ENCODE peak calls at places on chromosome 7, in eight cellular contexts. T is GM12892, J is tibial nerve, G is vagina, M is erythroblast, B is adrenal gland, E is lower leg skin, C is stomach. N is an unnamed sample.

GRCh38 chr7:111958889-111959288 is 247.3 kb downstream of the DOCK4 start:
- DNase-seq in T (no peak), J (no peak), G (no peak), M (no peak), B (no peak), E (no peak), C (no peak), N (no peak)

GRCh38 chr7:101586971-101587370 is 42.1 kb downstream of the MYL10 start:
- DNase-seq in T (no peak), J (no peak), G (no peak), M (no peak), B (peak), E (no peak), C (no peak), N (peak)

GRCh38 chr7:10412426-10413019 is 561.1 kb upstream of the PHF14 start:
- DNase-seq in T (no peak), J (no peak), G (no peak), M (peak), B (peak), E (no peak), C (no peak), N (no peak)

GRCh38 chr7:47817922-47818321 is 130.3 kb downstream of the PKD1L1 start:
- DNase-seq in T (no peak), J (no peak), G (no peak), M (no peak), B (peak), E (peak), C (no peak), N (no peak)

GRCh38 chr7:84092207-84092606 is 102.4 kb downstream of the SEMA3A start:
- DNase-seq in T (no peak), J (no peak), G (no peak), M (no peak), B (no peak), E (no peak), C (no peak), N (no peak)

GRCh38 chr7:99469381-99470065 is 3.2 kb upstream of the ZNF789 start:
- DNase-seq in T (no peak), J (no peak), G (no peak), M (no peak), B (no peak), E (no peak), C (no peak), N (no peak)

GRCh38 chr7:786472-787255 is 45.6 kb upstream of the SUN1 start:
- DNase-seq in T (peak), J (peak), G (no peak), M (peak), B (peak), E (peak), C (peak), N (no peak)

GRCh38 chr7:137820677-137821420 is 25.9 kb downstream of the DGKI start:
- DNase-seq in T (peak), J (peak), G (no peak), M (no peak), B (peak), E (peak), C (no peak), N (peak)

GRCh38 chr7:132214452-132214851 is 361.8 kb downstream of the PLXNA4 start:
- DNase-seq in T (no peak), J (no peak), G (no peak), M (no peak), B (no peak), E (no peak), C (no peak), N (no peak)

GRCh38 chr7:66452165-66452564 is 176.5 kb upstream of the KCTD7 start:
- DNase-seq in T (no peak), J (no peak), G (no peak), M (no peak), B (no peak), E (no peak), C (no peak), N (no peak)

GRCh38 chr7:99789441-99790070 is 5.6 kb upstream of the CYP3A4 start:
- DNase-seq in T (no peak), J (no peak), G (no peak), M (no peak), B (no peak), E (no peak), C (no peak), N (no peak)

GRCh38 chr7:31735991-31736982 is 49.3 kb downstream of the PPP1R17 start:
- DNase-seq in T (no peak), J (peak), G (no peak), M (peak), B (peak), E (no peak), C (peak), N (no peak)

GRCh38 chr7:112267944-112268691 is 61.6 kb downstream of the ZNF277 start:
- DNase-seq in T (no peak), J (no peak), G (no peak), M (no peak), B (no peak), E (no peak), C (no peak), N (no peak)

GRCh38 chr7:72234086-72234485 is 178.1 kb downstream of the CALN1 start:
- DNase-seq in T (no peak), J (no peak), G (no peak), M (no peak), B (peak), E (no peak), C (no peak), N (no peak)

DNA sequence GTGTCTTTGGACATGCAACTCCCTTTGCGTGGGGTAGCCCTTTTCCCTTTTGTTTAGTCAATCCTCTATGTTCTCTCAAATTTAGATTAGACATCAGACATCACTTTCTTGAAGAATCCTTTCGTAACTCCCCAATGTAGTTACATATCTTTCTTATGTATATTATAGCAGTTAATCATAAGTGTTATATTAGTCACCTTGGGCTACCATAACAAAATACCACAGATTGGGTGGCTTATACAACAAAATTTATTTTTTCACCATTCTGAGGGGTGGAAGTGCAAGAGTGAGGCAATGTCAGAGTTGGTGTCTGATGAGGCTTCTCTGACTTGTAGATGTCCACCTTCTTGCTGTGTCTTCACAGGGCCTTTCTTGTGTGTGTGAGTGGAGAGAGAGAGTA is 105.7 kb downstream of the PHTF2 start:
- DNase-seq in T (no peak), J (no peak), G (no peak), M (no peak), B (no peak), E (no peak), C (no peak), N (no peak)
- TF ChIP-seq POLR2A in T (no peak), J (no peak), G (no peak), M (no peak), B (no peak), E (no peak), C (no peak), N (no peak)

GRCh38 chr7:135391514-135391913 is 118.4 kb downstream of the CNOT4 start:
- DNase-seq in T (no peak), J (no peak), G (no peak), M (no peak), B (no peak), E (no peak), C (no peak), N (no peak)
- TF ChIP-seq POLR2A in T (no peak), J (no peak), G (no peak), M (no peak), B (no peak), E (no peak), C (no peak), N (no peak)

GRCh38 chr7:27677912-27678612 is 15.4 kb upstream of the HIBADH start:
- DNase-seq in T (no peak), J (no peak), G (no peak), M (peak), B (no peak), E (no peak), C (no peak), N (no peak)
- TF ChIP-seq POLR2A in T (no peak), J (no peak), G (no peak), M (no peak), B (no peak), E (no peak), C (no peak), N (no peak)

GRCh38 chr7:23181684-23182553 is at the start of gene NUP42:
- DNase-seq in T (peak), J (peak), G (peak), M (peak), B (peak), E (peak), C (peak), N (peak)
- TF ChIP-seq POLR2A in T (peak), J (peak), G (no peak), M (peak), B (peak), E (no peak), C (no peak), N (peak)

DNA sequence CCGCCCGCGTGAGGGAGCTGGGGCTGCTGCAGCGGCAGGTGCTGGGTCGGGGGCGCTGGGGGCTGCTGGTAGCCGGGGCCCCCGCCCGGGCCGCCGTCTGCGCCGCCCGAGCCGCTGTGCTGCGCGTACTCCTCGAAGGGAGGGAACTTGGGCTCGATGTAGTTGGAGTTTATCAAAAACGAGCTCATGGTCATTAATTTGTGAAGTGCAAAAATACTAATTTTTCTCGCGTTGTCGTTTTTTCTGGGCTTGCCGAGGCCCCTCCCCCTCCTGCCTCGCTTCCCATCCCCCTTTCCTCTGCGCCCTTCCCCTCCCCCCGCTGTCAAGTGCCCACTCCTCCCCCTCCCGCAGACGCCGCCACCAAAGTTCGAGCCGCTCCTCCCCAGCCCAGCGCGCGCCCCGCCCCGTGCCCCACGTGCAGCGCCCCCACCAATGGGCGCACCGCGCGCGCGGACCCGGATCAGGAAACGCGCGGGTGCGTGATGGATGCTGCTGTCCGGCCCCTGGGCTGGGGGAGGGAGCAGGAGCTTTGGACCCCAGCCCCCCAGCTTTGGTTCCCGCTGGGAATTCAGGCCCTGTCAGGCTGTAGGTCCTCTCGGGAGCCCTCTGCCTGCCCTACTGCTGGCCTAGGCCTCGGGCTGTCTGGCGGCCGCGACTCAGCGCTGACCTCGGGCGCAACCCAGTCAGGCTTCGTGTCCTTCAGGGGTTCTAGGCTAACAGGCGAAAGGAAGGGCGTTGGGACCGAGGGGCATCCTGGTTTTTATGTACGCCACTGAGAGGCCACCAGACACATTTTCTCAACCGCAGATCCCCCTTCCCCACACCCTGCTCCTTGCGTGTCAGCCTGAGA is at the start of gene HOXA4:
- DNase-seq in T (no peak), J (peak), G (no peak), M (peak), B (peak), E (peak), C (peak), N (peak)
- TF ChIP-seq POLR2A in T (no peak), J (no peak), G (peak), M (peak), B (peak), E (peak), C (no peak), N (peak)

GRCh38 chr7:149871576-149871975 is 2.2 kb upstream of the ATP6V0E2 start:
- DNase-seq in T (no peak), J (no peak), G (no peak), M (no peak), B (no peak), E (peak), C (no peak), N (no peak)

GRCh38 chr7:149873968-149874643 is at the start of gene ATP6V0E2:
- DNase-seq in T (no peak), J (no peak), G (no peak), M (no peak), B (peak), E (no peak), C (no peak), N (peak)

GRCh38 chr7:149872419-149873073 is 1.2 kb upstream of the ATP6V0E2 start:
- DNase-seq in T (peak), J (peak), G (peak), M (peak), B (peak), E (peak), C (peak), N (peak)

GRCh38 chr7:149874644-149875028 is 867 bp downstream of the ATP6V0E2 start:
- DNase-seq in T (no peak), J (no peak), G (peak), M (no peak), B (peak), E (no peak), C (peak), N (peak)

GRCh38 chr7:149873074-149873967 is 448 bp upstream of the ATP6V0E2 start:
- DNase-seq in T (peak), J (peak), G (peak), M (peak), B (peak), E (peak), C (peak), N (peak)
- TF ChIP-seq POLR2A in T (no peak), J (peak), G (peak), M (peak), B (peak), E (no peak), C (no peak), N (no peak)

DNA sequence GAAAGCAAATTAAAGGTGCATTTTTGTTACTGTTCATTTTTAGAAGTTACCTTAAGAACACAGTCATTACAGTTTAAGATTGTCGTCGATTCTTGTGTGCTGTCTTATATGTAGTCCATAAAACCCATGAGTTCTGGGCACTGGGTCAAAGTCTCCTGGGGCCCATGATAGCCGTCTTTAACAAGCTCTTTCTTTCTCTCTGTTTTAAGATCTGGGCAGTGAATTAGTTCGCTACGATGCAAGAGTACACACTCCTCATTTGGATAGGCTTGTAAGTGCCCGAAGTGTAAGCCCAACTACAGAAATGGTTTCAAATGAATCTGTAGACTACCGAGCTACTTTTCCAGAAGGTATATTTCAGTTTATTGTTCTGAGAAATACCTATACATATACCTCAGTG is 90.7 kb upstream of the CAPZA2 start:
- DNase-seq in T (no peak), J (no peak), G (no peak), M (no peak), B (no peak), E (no peak), C (no peak), N (no peak)
- TF ChIP-seq POLR2A in T (no peak), J (no peak), G (no peak), M (no peak), B (no peak), E (no peak), C (no peak), N (no peak)

N was measured in suprapubic skin.